ENCODE peak calls at places on chromosomes 6 and 20, in nine cellular contexts. One of them, this sample, is unnamed.

GRCh38 chr6:4780360-4780812 is 4.2 kb downstream of the CDYL start:
- DNase-seq in SK-N-SH: no peak
- DNase-seq in OCI-LY7: no peak
- DNase-seq in Peyer's patch: no peak
- DNase-seq in fibroblast of lung: peak; percentile 43
- DNase-seq in endothelial cell of umbilical vein: no peak
- DNase-seq in choroid plexus epithelial cell: peak; percentile 66
- DNase-seq in heart left ventricle: no peak
- DNase-seq in astrocyte of the spinal cord: peak; percentile 39
- DNase-seq in this sample: no peak

GRCh38 chr20:24870876-24871275 is 78.2 kb upstream of the CST7 start:
- DNase-seq in astrocyte of the spinal cord: peak; percentile 5
- DNase-seq in endothelial cell of umbilical vein: no peak
- DNase-seq in fibroblast of lung: no peak
- DNase-seq in OCI-LY7: peak; percentile 12
- DNase-seq in heart left ventricle: no peak
- DNase-seq in SK-N-SH: no peak
- DNase-seq in Peyer's patch: no peak
- DNase-seq in choroid plexus epithelial cell: peak; percentile 5
- DNase-seq in this sample: no peak

GRCh38 chr20:20491110-20491783 is 123.3 kb downstream of the INSM1 start:
- DNase-seq in fibroblast of lung: peak; percentile 64
- DNase-seq in Peyer's patch: no peak
- DNase-seq in endothelial cell of umbilical vein: peak; percentile 21
- DNase-seq in OCI-LY7: no peak
- DNase-seq in heart left ventricle: no peak
- DNase-seq in SK-N-SH: no peak
- DNase-seq in choroid plexus epithelial cell: peak; percentile 58
- DNase-seq in astrocyte of the spinal cord: peak; percentile 64
- DNase-seq in this sample: no peak

GRCh38 chr6:109370336-109370735 is 11.9 kb downstream of the CD164 start:
- DNase-seq in choroid plexus epithelial cell: no peak
- DNase-seq in astrocyte of the spinal cord: no peak
- DNase-seq in heart left ventricle: no peak
- DNase-seq in fibroblast of lung: no peak
- DNase-seq in endothelial cell of umbilical vein: no peak
- DNase-seq in Peyer's patch: no peak
- DNase-seq in OCI-LY7: no peak
- DNase-seq in SK-N-SH: no peak
- DNase-seq in this sample: no peak

GRCh38 chr20:63312690-63313348 is 19.8 kb downstream of the COL20A1 start:
- DNase-seq in astrocyte of the spinal cord: no peak
- DNase-seq in heart left ventricle: peak; percentile 61
- DNase-seq in fibroblast of lung: peak; percentile 69
- DNase-seq in choroid plexus epithelial cell: no peak
- DNase-seq in OCI-LY7: no peak
- DNase-seq in Peyer's patch: no peak
- DNase-seq in SK-N-SH: no peak
- DNase-seq in endothelial cell of umbilical vein: no peak
- DNase-seq in this sample: no peak

GRCh38 chr20:61990484-61990883 is 75.2 kb downstream of the TAF4 start:
- DNase-seq in SK-N-SH: no peak
- DNase-seq in heart left ventricle: no peak
- DNase-seq in fibroblast of lung: no peak
- DNase-seq in Peyer's patch: no peak
- DNase-seq in choroid plexus epithelial cell: no peak
- DNase-seq in OCI-LY7: no peak
- DNase-seq in endothelial cell of umbilical vein: no peak
- DNase-seq in astrocyte of the spinal cord: no peak
- DNase-seq in this sample: no peak

GRCh38 chr20:31712564-31713311 is 9.9 kb downstream of the BCL2L1 start:
- DNase-seq in Peyer's patch: peak; percentile 61
- DNase-seq in choroid plexus epithelial cell: peak; percentile 80
- DNase-seq in OCI-LY7: no peak
- DNase-seq in endothelial cell of umbilical vein: peak; percentile 91
- DNase-seq in fibroblast of lung: peak; percentile 79
- DNase-seq in SK-N-SH: no peak
- DNase-seq in astrocyte of the spinal cord: peak; percentile 87
- DNase-seq in heart left ventricle: peak; percentile 94
- DNase-seq in this sample: no peak

GRCh38 chr6:32947552-32948465 is 5.1 kb downstream of the HLA-DMA start:
- DNase-seq in endothelial cell of umbilical vein: peak; percentile 58
- DNase-seq in astrocyte of the spinal cord: peak; percentile 28
- DNase-seq in SK-N-SH: peak; percentile 21
- DNase-seq in choroid plexus epithelial cell: peak; percentile 65
- DNase-seq in Peyer's patch: no peak
- DNase-seq in OCI-LY7: peak; percentile 73
- DNase-seq in heart left ventricle: no peak
- DNase-seq in fibroblast of lung: peak; percentile 54
- DNase-seq in this sample: no peak

GRCh38 chr20:22403860-22404608 is 180.3 kb downstream of the FOXA2 start:
- DNase-seq in fibroblast of lung: peak; percentile 12
- DNase-seq in SK-N-SH: no peak
- DNase-seq in endothelial cell of umbilical vein: no peak
- DNase-seq in OCI-LY7: no peak
- DNase-seq in astrocyte of the spinal cord: no peak
- DNase-seq in heart left ventricle: no peak
- DNase-seq in choroid plexus epithelial cell: peak; percentile 10
- DNase-seq in Peyer's patch: no peak
- DNase-seq in this sample: no peak

GRCh38 chr6:168514216-168514615 is 73.2 kb downstream of the SMOC2 start:
- DNase-seq in SK-N-SH: peak; percentile 62
- DNase-seq in fibroblast of lung: no peak
- DNase-seq in astrocyte of the spinal cord: no peak
- DNase-seq in choroid plexus epithelial cell: peak; percentile 34
- DNase-seq in Peyer's patch: no peak
- DNase-seq in endothelial cell of umbilical vein: no peak
- DNase-seq in OCI-LY7: no peak
- DNase-seq in heart left ventricle: peak; percentile 86
- DNase-seq in this sample: no peak

GRCh38 chr6:39920147-39920546 is 14.1 kb downstream of the MOCS1 start:
- DNase-seq in endothelial cell of umbilical vein: no peak
- DNase-seq in astrocyte of the spinal cord: no peak
- DNase-seq in fibroblast of lung: no peak
- DNase-seq in Peyer's patch: no peak
- DNase-seq in OCI-LY7: no peak
- DNase-seq in choroid plexus epithelial cell: no peak
- DNase-seq in SK-N-SH: no peak
- DNase-seq in heart left ventricle: no peak
- DNase-seq in this sample: no peak

GRCh38 chr6:113669641-113670040 is 187.5 kb upstream of the MARCKS start:
- DNase-seq in endothelial cell of umbilical vein: no peak
- DNase-seq in Peyer's patch: no peak
- DNase-seq in astrocyte of the spinal cord: no peak
- DNase-seq in choroid plexus epithelial cell: no peak
- DNase-seq in OCI-LY7: no peak
- DNase-seq in heart left ventricle: no peak
- DNase-seq in fibroblast of lung: no peak
- DNase-seq in SK-N-SH: no peak
- DNase-seq in this sample: no peak

GRCh38 chr20:51490635-51491034 is 51.9 kb downstream of the NFATC2 start:
- DNase-seq in OCI-LY7: no peak
- DNase-seq in fibroblast of lung: no peak
- DNase-seq in heart left ventricle: no peak
- DNase-seq in Peyer's patch: no peak
- DNase-seq in SK-N-SH: no peak
- DNase-seq in astrocyte of the spinal cord: no peak
- DNase-seq in endothelial cell of umbilical vein: no peak
- DNase-seq in choroid plexus epithelial cell: no peak
- DNase-seq in this sample: no peak

GRCh38 chr6:20302702-20303251 is 90.5 kb upstream of the MBOAT1 start:
- DNase-seq in astrocyte of the spinal cord: peak; percentile 41
- DNase-seq in fibroblast of lung: peak; percentile 20
- DNase-seq in SK-N-SH: no peak
- DNase-seq in heart left ventricle: no peak
- DNase-seq in choroid plexus epithelial cell: peak; percentile 17
- DNase-seq in endothelial cell of umbilical vein: no peak
- DNase-seq in Peyer's patch: no peak
- DNase-seq in OCI-LY7: no peak
- DNase-seq in this sample: no peak

GRCh38 chr6:52369234-52369633 is 7.3 kb downstream of the PAQR8 start:
- DNase-seq in choroid plexus epithelial cell: no peak
- DNase-seq in Peyer's patch: no peak
- DNase-seq in endothelial cell of umbilical vein: no peak
- DNase-seq in astrocyte of the spinal cord: no peak
- DNase-seq in OCI-LY7: no peak
- DNase-seq in fibroblast of lung: no peak
- DNase-seq in heart left ventricle: no peak
- DNase-seq in SK-N-SH: no peak
- DNase-seq in this sample: no peak

GRCh38 chr6:52374247-52374646 is 12.3 kb downstream of the PAQR8 start:
- DNase-seq in astrocyte of the spinal cord: no peak
- DNase-seq in endothelial cell of umbilical vein: no peak
- DNase-seq in choroid plexus epithelial cell: no peak
- DNase-seq in SK-N-SH: no peak
- DNase-seq in heart left ventricle: no peak
- DNase-seq in OCI-LY7: no peak
- DNase-seq in fibroblast of lung: no peak
- DNase-seq in Peyer's patch: no peak
- DNase-seq in this sample: no peak

GRCh38 chr6:52368002-52368401 is 6.1 kb downstream of the PAQR8 start:
- DNase-seq in heart left ventricle: no peak
- DNase-seq in choroid plexus epithelial cell: no peak
- DNase-seq in OCI-LY7: no peak
- DNase-seq in astrocyte of the spinal cord: no peak
- DNase-seq in fibroblast of lung: no peak
- DNase-seq in SK-N-SH: no peak
- DNase-seq in endothelial cell of umbilical vein: no peak
- DNase-seq in Peyer's patch: no peak
- DNase-seq in this sample: no peak

GRCh38 chr6:52373294-52373693 is 11.3 kb downstream of the PAQR8 start:
- DNase-seq in endothelial cell of umbilical vein: no peak
- DNase-seq in astrocyte of the spinal cord: no peak
- DNase-seq in fibroblast of lung: no peak
- DNase-seq in SK-N-SH: no peak
- DNase-seq in Peyer's patch: no peak
- DNase-seq in OCI-LY7: no peak
- DNase-seq in heart left ventricle: no peak
- DNase-seq in choroid plexus epithelial cell: no peak
- DNase-seq in this sample: no peak

GRCh38 chr6:52371656-52372151 is 9.8 kb downstream of the PAQR8 start:
- DNase-seq in OCI-LY7: no peak
- DNase-seq in choroid plexus epithelial cell: peak; percentile 20
- DNase-seq in fibroblast of lung: peak; percentile 31
- DNase-seq in endothelial cell of umbilical vein: no peak
- DNase-seq in SK-N-SH: no peak
- DNase-seq in astrocyte of the spinal cord: peak; percentile 42
- DNase-seq in heart left ventricle: no peak
- DNase-seq in Peyer's patch: no peak
- DNase-seq in this sample: no peak
- TF ChIP-seq CTCF in OCI-LY7: no peak
- TF ChIP-seq CTCF in choroid plexus epithelial cell: no peak
- TF ChIP-seq CTCF in fibroblast of lung: no peak
- TF ChIP-seq CTCF in endothelial cell of umbilical vein: no peak
- TF ChIP-seq CTCF in SK-N-SH: no peak
- TF ChIP-seq CTCF in astrocyte of the spinal cord: no peak
- TF ChIP-seq CTCF in heart left ventricle: no peak
- TF ChIP-seq CTCF in Peyer's patch: no peak
- TF ChIP-seq CTCF in this sample: no peak

DNA sequence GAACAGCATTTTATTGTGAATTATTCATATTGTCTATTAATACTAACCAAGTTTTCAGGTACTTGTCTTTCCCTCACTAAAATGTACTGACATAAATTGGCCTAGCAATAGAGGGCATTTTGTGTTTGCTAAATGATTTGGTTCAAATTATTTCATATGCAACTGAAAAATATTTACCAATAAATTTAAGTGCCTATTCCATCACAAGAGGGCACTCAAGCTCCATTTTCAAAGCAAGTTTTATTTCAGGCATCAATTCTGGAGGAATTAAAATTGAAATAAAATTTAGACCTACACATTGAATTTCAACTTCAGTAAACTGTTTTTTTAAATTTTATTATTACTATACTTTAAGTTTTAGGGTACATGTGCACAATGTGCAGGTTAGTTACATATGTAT is 114.3 kb upstream of the SYNCRIP start:
- DNase-seq in fibroblast of lung: peak; percentile 65
- DNase-seq in astrocyte of the spinal cord: peak; percentile 46
- DNase-seq in endothelial cell of umbilical vein: peak; percentile 43
- DNase-seq in Peyer's patch: no peak
- DNase-seq in OCI-LY7: peak; percentile 21
- DNase-seq in SK-N-SH: peak; percentile 25
- DNase-seq in heart left ventricle: no peak
- DNase-seq in choroid plexus epithelial cell: peak; percentile 63
- DNase-seq in this sample: no peak
- TF ChIP-seq CTCF in fibroblast of lung: peak; percentile 34
- TF ChIP-seq CTCF in astrocyte of the spinal cord: peak; percentile 47
- TF ChIP-seq CTCF in endothelial cell of umbilical vein: no peak
- TF ChIP-seq CTCF in Peyer's patch: peak; percentile 49
- TF ChIP-seq CTCF in OCI-LY7: peak; percentile 76
- TF ChIP-seq CTCF in SK-N-SH: peak; percentile 62
- TF ChIP-seq CTCF in heart left ventricle: peak; percentile 56
- TF ChIP-seq CTCF in choroid plexus epithelial cell: peak; percentile 56
- TF ChIP-seq CTCF in this sample: peak; percentile 13

DNA sequence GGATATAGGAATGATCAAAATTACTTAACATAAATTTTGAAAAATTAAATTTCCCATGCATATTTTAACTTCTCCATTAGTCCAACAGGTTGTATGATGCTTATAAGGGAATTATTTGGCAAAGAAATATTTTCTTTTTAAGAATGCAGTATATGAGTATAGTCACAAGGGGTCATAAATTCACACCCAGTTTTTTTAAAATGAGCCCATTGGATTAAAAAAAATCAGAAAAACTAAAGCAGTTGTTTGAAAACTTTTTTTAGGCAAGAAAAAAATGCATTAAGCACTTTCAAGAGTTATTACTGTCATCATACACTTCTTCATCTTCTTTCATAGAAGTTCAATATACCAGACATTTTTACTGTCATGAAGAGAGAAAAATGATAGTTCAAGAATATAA is 404.2 kb upstream of the FLRT3 start:
- DNase-seq in endothelial cell of umbilical vein: no peak
- DNase-seq in Peyer's patch: no peak
- DNase-seq in heart left ventricle: no peak
- DNase-seq in OCI-LY7: no peak
- DNase-seq in fibroblast of lung: no peak
- DNase-seq in astrocyte of the spinal cord: no peak
- DNase-seq in choroid plexus epithelial cell: peak; percentile 6
- DNase-seq in SK-N-SH: no peak
- DNase-seq in this sample: no peak
- TF ChIP-seq CTCF in endothelial cell of umbilical vein: no peak
- TF ChIP-seq CTCF in Peyer's patch: no peak
- TF ChIP-seq CTCF in heart left ventricle: no peak
- TF ChIP-seq CTCF in OCI-LY7: no peak
- TF ChIP-seq CTCF in fibroblast of lung: no peak
- TF ChIP-seq CTCF in astrocyte of the spinal cord: no peak
- TF ChIP-seq CTCF in choroid plexus epithelial cell: no peak
- TF ChIP-seq CTCF in SK-N-SH: peak; percentile 47
- TF ChIP-seq CTCF in this sample: no peak

DNA sequence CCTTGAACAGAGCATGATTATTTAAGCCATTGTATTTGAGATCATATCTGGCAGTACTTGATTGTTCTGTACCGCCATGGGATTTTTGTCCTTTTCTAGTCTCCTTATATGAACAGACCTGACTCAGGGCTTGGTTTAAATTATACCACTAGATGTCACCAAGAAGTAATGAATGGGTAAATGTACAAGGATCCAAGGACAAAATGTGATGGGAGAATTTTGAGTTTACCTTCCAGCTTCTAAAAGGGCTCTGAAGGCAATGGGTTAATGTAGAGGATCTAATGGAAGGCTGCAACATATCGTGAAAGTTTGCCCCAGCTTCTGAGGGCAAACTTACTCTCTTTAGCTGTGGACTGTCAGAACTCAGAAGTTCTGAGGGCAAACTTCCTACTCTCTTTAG is 12.0 kb downstream of the RNF8 start:
- DNase-seq in SK-N-SH: peak; percentile 37
- DNase-seq in Peyer's patch: no peak
- DNase-seq in choroid plexus epithelial cell: peak; percentile 63
- DNase-seq in heart left ventricle: no peak
- DNase-seq in astrocyte of the spinal cord: peak; percentile 26
- DNase-seq in endothelial cell of umbilical vein: peak; percentile 71
- DNase-seq in fibroblast of lung: peak; percentile 52
- DNase-seq in OCI-LY7: no peak
- DNase-seq in this sample: no peak
- TF ChIP-seq CTCF in SK-N-SH: peak; percentile 43
- TF ChIP-seq CTCF in Peyer's patch: peak; percentile 9
- TF ChIP-seq CTCF in choroid plexus epithelial cell: peak; percentile 43
- TF ChIP-seq CTCF in heart left ventricle: peak; percentile 47
- TF ChIP-seq CTCF in astrocyte of the spinal cord: peak; percentile 21
- TF ChIP-seq CTCF in endothelial cell of umbilical vein: no peak
- TF ChIP-seq CTCF in fibroblast of lung: no peak
- TF ChIP-seq CTCF in OCI-LY7: peak; percentile 60
- TF ChIP-seq CTCF in this sample: no peak